ENCODE peak calls at places on chromosomes 7 and 10, in ten cellular contexts. O is heart left ventricle, Z is GM23338, S is breast epithelium, L is HCT116, P is tibial artery, B is suprapubic skin, M is upper lobe of right lung, T is AG04450, J is Peyer's patch. Y is an unnamed sample.

GRCh38 chr7:151060416-151061234 is 1.2 kb downstream of the SLC4A2 start:
- DNase-seq in O (no peak), Z (no peak), S (no peak), L (no peak), P (no peak), B (no peak), M (peak; percentile 80), T (no peak), J (no peak), Y (no peak)

GRCh38 chr7:21923663-21924062 is 22.0 kb downstream of the CDCA7L start:
- DNase-seq in O (peak; percentile 32), Z (no peak), S (no peak), L (no peak), P (no peak), B (no peak), M (no peak), T (no peak), J (no peak), Y (no peak)

GRCh38 chr10:78337646-78338391 is 304.2 kb downstream of the RPS24 start:
- DNase-seq in O (peak; percentile 4), Z (no peak), S (peak; percentile 3), L (no peak), P (no peak), B (no peak), M (no peak), T (no peak), J (no peak), Y (no peak)

GRCh38 chr7:4145576-4145975 is 536.5 kb upstream of the FOXK1 start:
- DNase-seq in O (no peak), Z (no peak), S (no peak), L (no peak), P (no peak), B (no peak), M (no peak), T (no peak), J (no peak), Y (no peak)

GRCh38 chr7:92698237-92698841 is 108.1 kb upstream of the FAM133B start:
- DNase-seq in O (peak; percentile 60), Z (no peak), S (peak; percentile 37), L (peak; percentile 48), P (no peak), B (no peak), M (no peak), T (peak; percentile 71), J (no peak), Y (no peak)

GRCh38 chr7:27163776-27164380 is 1.5 kb downstream of the HOXA9 start:
- DNase-seq in O (no peak), Z (no peak), S (no peak), L (no peak), P (no peak), B (peak; percentile 61), M (peak; percentile 7), T (no peak), J (no peak), Y (no peak)

GRCh38 chr10:29270883-29271282 is 18.0 kb upstream of the LYZL1 start:
- DNase-seq in O (no peak), Z (no peak), S (no peak), L (no peak), P (no peak), B (no peak), M (no peak), T (no peak), J (no peak), Y (no peak)

GRCh38 chr10:78763651-78764395 is 304.9 kb upstream of the ZMIZ1 start:
- DNase-seq in O (peak; percentile 54), Z (no peak), S (peak; percentile 37), L (no peak), P (no peak), B (no peak), M (peak; percentile 58), T (no peak), J (no peak), Y (no peak)

GRCh38 chr10:76403876-76404275 is 972.5 kb downstream of the LRMDA start:
- DNase-seq in O (no peak), Z (no peak), S (no peak), L (no peak), P (peak; percentile 48), B (no peak), M (no peak), T (no peak), J (no peak), Y (no peak)

GRCh38 chr10:76399216-76399615 is 967.8 kb downstream of the LRMDA start:
- DNase-seq in O (no peak), Z (no peak), S (no peak), L (no peak), P (no peak), B (no peak), M (no peak), T (no peak), J (no peak), Y (no peak)

GRCh38 chr10:76397210-76397881 is 965.9 kb downstream of the LRMDA start:
- DNase-seq in O (peak; percentile 21), Z (no peak), S (no peak), L (no peak), P (peak; percentile 82), B (no peak), M (no peak), T (no peak), J (no peak), Y (no peak)

GRCh38 chr10:76397957-76398665 is 966.7 kb downstream of the LRMDA start:
- DNase-seq in O (no peak), Z (no peak), S (no peak), L (no peak), P (no peak), B (no peak), M (no peak), T (no peak), J (no peak), Y (no peak)

GRCh38 chr10:76401006-76401405 is 969.6 kb downstream of the LRMDA start:
- DNase-seq in O (no peak), Z (no peak), S (no peak), L (no peak), P (no peak), B (no peak), M (no peak), T (no peak), J (no peak), Y (no peak)
- H3K27ac ChIP-seq in O (no peak overlapping the region), Z (no peak overlapping the region), S (no peak overlapping the region), L (no peak overlapping the region), P (no peak overlapping the region), B (no peak overlapping the region), M (no peak overlapping the region), T (no peak overlapping the region), J (no peak overlapping the region), Y (no peak overlapping the region)

GRCh38 chr10:104273899-104274575 is 5.1 kb downstream of the GSTO2 start:
- DNase-seq in O (no peak), Z (no peak), S (no peak), L (no peak), P (no peak), B (no peak), M (no peak), T (no peak), J (no peak), Y (no peak)
- TF ChIP-seq CTCF in O (no peak), Z (no peak), S (no peak), L (no peak), P (no peak), B (no peak), M (no peak), T (no peak), J (no peak), Y (no peak)

GRCh38 chr10:27390681-27391080 is 113.4 kb upstream of the RAB18 start:
- DNase-seq in O (no peak), Z (no peak), S (no peak), L (no peak), P (no peak), B (no peak), M (no peak), T (no peak), J (no peak), Y (no peak)

GRCh38 chr10:27391916-27392315 is 112.2 kb upstream of the RAB18 start:
- DNase-seq in O (no peak), Z (no peak), S (no peak), L (no peak), P (no peak), B (no peak), M (no peak), T (no peak), J (no peak), Y (no peak)

GRCh38 chr10:27392606-27393005 is 111.5 kb upstream of the RAB18 start:
- DNase-seq in O (no peak), Z (no peak), S (no peak), L (no peak), P (no peak), B (no peak), M (no peak), T (no peak), J (no peak), Y (no peak)

GRCh38 chr10:27391325-27391724 is 112.8 kb upstream of the RAB18 start:
- DNase-seq in O (no peak), Z (no peak), S (no peak), L (no peak), P (no peak), B (no peak), M (no peak), T (no peak), J (no peak), Y (no peak)

GRCh38 chr10:27388761-27389399 is 115.2 kb upstream of the RAB18 start:
- DNase-seq in O (no peak), Z (no peak), S (no peak), L (no peak), P (peak; percentile 35), B (no peak), M (no peak), T (no peak), J (no peak), Y (no peak)
- H3K27me3 ChIP-seq in O (no peaks in the 10 kb centered on the region), Z (no peaks in the 10 kb centered on the region), S (no peaks in the 10 kb centered on the region), L (no peaks in the 10 kb centered on the region), P (peaks cover 5% of the 10 kb centered on the region), B (no peaks in the 10 kb centered on the region), M (no peaks in the 10 kb centered on the region), T (no peaks in the 10 kb centered on the region), J (no peaks in the 10 kb centered on the region), Y (peaks cover 7% of the 10 kb centered on the region)

GRCh38 chr10:116729243-116729642 is 13.1 kb downstream of the HSPA12A start:
- DNase-seq in O (no peak), Z (no peak), S (no peak), L (no peak), P (no peak), B (peak; percentile 17), M (no peak), T (no peak), J (no peak), Y (no peak)

GRCh38 chr10:116730464-116731260 is 11.7 kb downstream of the HSPA12A start:
- DNase-seq in O (no peak), Z (no peak), S (no peak), L (no peak), P (no peak), B (peak; percentile 46), M (no peak), T (no peak), J (no peak), Y (no peak)

GRCh38 chr10:116733566-116733965 is 8.8 kb downstream of the HSPA12A start:
- DNase-seq in O (no peak), Z (no peak), S (no peak), L (no peak), P (no peak), B (no peak), M (no peak), T (peak; percentile 66), J (no peak), Y (no peak)

GRCh38 chr10:116728526-116729096 is 13.8 kb downstream of the HSPA12A start:
- DNase-seq in O (no peak), Z (no peak), S (no peak), L (no peak), P (no peak), B (peak; percentile 26), M (no peak), T (no peak), J (no peak), Y (no peak)

DNA sequence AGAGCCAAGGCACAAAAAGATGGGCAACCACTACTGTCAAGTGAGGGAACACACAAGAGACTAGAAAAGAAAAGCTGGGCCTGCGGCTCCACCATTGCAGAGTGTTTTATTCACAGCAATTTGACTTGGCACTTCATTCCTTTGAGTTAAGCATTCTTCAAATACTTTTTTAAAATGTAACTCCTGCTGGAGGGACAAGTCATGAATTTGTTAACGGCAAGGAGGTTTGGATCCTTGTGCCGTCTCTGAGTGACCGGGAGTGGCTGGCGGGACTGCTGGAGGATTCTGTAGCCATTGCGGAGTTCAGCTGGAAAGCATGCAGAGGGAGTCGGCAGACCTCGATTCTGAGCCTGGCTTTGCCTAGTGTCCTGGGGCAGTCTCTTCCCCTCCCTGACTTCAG is 9.8 kb downstream of the HSPA12A start:
- DNase-seq in O (no peak), Z (peak; percentile 11), S (no peak), L (no peak), P (no peak), B (peak; percentile 28), M (no peak), T (no peak), J (no peak), Y (no peak)
- H3K27ac ChIP-seq in O (no peak overlapping the region), Z (no peak overlapping the region), S (no peak overlapping the region), L (no peak overlapping the region), P (peak overlapping the region; percentile 39), B (no peak overlapping the region), M (no peak overlapping the region), T (peak overlapping the region; percentile 39), J (no peak overlapping the region), Y (no peak overlapping the region)